ENCODE peak calls at places on chromosomes 16 and 17, in four cellular contexts. D, M, T and V are unnamed samples.
A peak's percentile ranks its signal among the peaks of the same experiment; 100 is the strongest.

GRCh38 chr16:23691483-23692189 is 12.9 kb downstream of the PLK1 start:
- DNase-seq in T (no peak), D (no peak), M (no peak), V (no peak)

GRCh38 chr17:80394629-80395216 is 20.2 kb upstream of the ENDOV start:
- DNase-seq in M (no peak), D (no peak), T (no peak), V (no peak)

GRCh38 chr17:72609501-72609900 is 483.0 kb downstream of the SLC39A11 start:
- DNase-seq in D (no peak), M (no peak), T (no peak), V (peak; percentile 64)

GRCh38 chr17:7839890-7840260 is 5.9 kb downstream of the KDM6B start:
- DNase-seq in T (peak; percentile 28), M (no peak), D (no peak), V (peak; percentile 59)

GRCh38 chr17:19318611-19319010 is 43.9 kb downstream of the B9D1 start:
- DNase-seq in D (no peak), T (no peak), M (no peak), V (no peak)

GRCh38 chr17:82496529-82497434 is 22.8 kb upstream of the FOXK2 start:
- DNase-seq in D (peak; percentile 86), T (no peak), M (peak; percentile 95), V (peak; percentile 96)

GRCh38 chr16:3094289-3095027 is 4.6 kb downstream of the ZSCAN10 start:
- DNase-seq in T (peak; percentile 55), M (peak; percentile 69), D (peak; percentile 62), V (no peak)

GRCh38 chr17:3796110-3796821 is 4.7 kb downstream of the ITGAE start:
- DNase-seq in T (no peak), D (no peak), M (no peak), V (no peak)

GRCh38 chr17:43212641-43213490 is 1.2 kb downstream of the TMEM106A start:
- DNase-seq in D (no peak), T (no peak), M (no peak), V (no peak)

GRCh38 chr17:78524870-78525510 is 52.2 kb downstream of the DNAH17 start:
- DNase-seq in D (no peak), T (no peak), M (no peak), V (no peak)

GRCh38 chr16:85310868-85311585 is 198.8 kb upstream of the CIBAR2 start:
- DNase-seq in D (no peak), T (no peak), M (peak; percentile 63), V (no peak)

GRCh38 chr17:76961869-76962268 is 93.7 kb downstream of the MGAT5B start:
- DNase-seq in M (no peak), T (no peak), D (no peak), V (no peak)

GRCh38 chr17:82384051-82384729 is 12.6 kb downstream of the UTS2R start:
- DNase-seq in D (no peak), M (no peak), T (peak; percentile 29), V (no peak)

GRCh38 chr17:16027708-16028584 is 28.3 kb downstream of the TTC19 start:
- DNase-seq in M (peak; percentile 43), D (no peak), T (peak; percentile 48), V (peak; percentile 92)

GRCh38 chr16:24131294-24131693 is 124.8 kb upstream of the CACNG3 start:
- DNase-seq in T (no peak), M (no peak), D (no peak), V (no peak)

GRCh38 chr16:81693047-81693446 is 86.0 kb upstream of the PLCG2 start:
- DNase-seq in D (no peak), M (no peak), T (no peak), V (no peak)

GRCh38 chr16:67760206-67760605 is 41.1 kb upstream of the GFOD2 start:
- DNase-seq in T (no peak), M (no peak), D (no peak), V (no peak)

GRCh38 chr16:46859719-46860152 is 24.4 kb upstream of the GPT2 start:
- DNase-seq in T (peak; percentile 82), M (peak; percentile 32), D (no peak), V (peak; percentile 84)

GRCh38 chr16:53982631-53983042 is 278.7 kb downstream of the FTO start:
- DNase-seq in T (no peak), D (no peak), M (no peak), V (no peak)

GRCh38 chr17:18987862-18988545 is 16.6 kb downstream of the FAM83G start:
- DNase-seq in M (no peak), D (no peak), T (no peak), V (no peak)

GRCh38 chr16:24151482-24151939 is 104.6 kb upstream of the CACNG3 start:
- DNase-seq in M (no peak), T (no peak), D (no peak), V (no peak)

GRCh38 chr16:87560428-87561199 is 41.7 kb upstream of the JPH3 start:
- DNase-seq in T (no peak), M (peak; percentile 98), D (peak; percentile 93), V (peak; percentile 65)

GRCh38 chr17:65320856-65321255 is 183.7 kb downstream of the RGS9 start:
- DNase-seq in M (no peak), D (no peak), T (no peak), V (no peak)

GRCh38 chr16:71762186-71762585 is 37.7 kb upstream of the PHLPP2 start:
- DNase-seq in M (no peak), D (no peak), T (no peak), V (no peak)

GRCh38 chr17:6305613-6306360 is 129.1 kb downstream of the AIPL1 start:
- DNase-seq in M (no peak), T (no peak), D (no peak), V (no peak)

GRCh38 chr16:427295-427694 is 1.8 kb downstream of the RAB11FIP3 start:
- DNase-seq in M (no peak), D (no peak), T (no peak), V (no peak)

GRCh38 chr16:84532299-84532724 is 27.9 kb upstream of the MEAK7 start:
- DNase-seq in T (peak; percentile 56), D (no peak), M (no peak), V (peak; percentile 85)

GRCh38 chr17:46952115-46952514 is 26.9 kb downstream of the RPRML start:
- DNase-seq in M (no peak), D (no peak), T (no peak), V (no peak)

GRCh38 chr17:46950615-46950996 is 27.6 kb downstream of the GOSR2 start:
- DNase-seq in D (no peak), T (no peak), M (no peak), V (no peak)

GRCh38 chr17:46949291-46950174 is 26.6 kb downstream of the GOSR2 start:
- DNase-seq in D (no peak), M (no peak), T (no peak), V (no peak)

GRCh38 chr17:46951681-46952080 is 27.4 kb downstream of the RPRML start:
- DNase-seq in T (no peak), M (no peak), D (no peak), V (no peak)

GRCh38 chr17:46950997-46951621 is 27.9 kb downstream of the RPRML start:
- DNase-seq in D (no peak), T (no peak), M (no peak), V (no peak)
- TF ChIP-seq NR3C1 in D (no peak), T (no peak), M (no peak), V (no peak)

DNA sequence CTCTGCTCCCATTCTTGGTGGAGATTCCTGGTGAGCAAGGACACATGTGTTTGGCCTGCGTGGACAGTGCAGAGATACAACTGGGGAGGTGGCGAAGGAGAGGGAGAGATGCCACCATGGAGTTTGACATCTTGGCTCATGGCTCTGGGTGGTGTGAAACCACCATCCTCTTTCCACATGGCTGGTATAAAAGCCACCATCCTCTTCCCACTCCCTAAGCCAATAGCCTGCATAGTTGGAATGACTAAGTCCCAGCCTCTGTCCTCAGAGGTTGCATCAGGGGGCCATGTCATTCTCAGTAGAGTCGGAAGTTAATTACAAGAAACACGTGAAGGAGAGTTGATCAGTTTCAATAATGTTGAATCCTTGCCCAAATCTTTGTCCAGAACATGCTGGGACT is 10.0 kb downstream of the RBFOX1 start:
- DNase-seq in M (no peak), D (no peak), T (no peak), V (no peak)
- TF ChIP-seq NR3C1 in M (no peak), D (no peak), T (no peak), V (no peak)

GRCh38 chr16:64440005-64440404 is 681.9 kb downstream of the CDH11 start:
- DNase-seq in D (no peak), T (no peak), M (no peak), V (no peak)

GRCh38 chr16:64445649-64446048 is 676.2 kb downstream of the CDH11 start:
- DNase-seq in T (no peak), M (no peak), D (no peak), V (no peak)

GRCh38 chr16:64437706-64438329 is 684.0 kb downstream of the CDH11 start:
- DNase-seq in M (no peak), D (no peak), T (no peak), V (no peak)

GRCh38 chr16:64445245-64445644 is 676.6 kb downstream of the CDH11 start:
- DNase-seq in M (no peak), T (no peak), D (no peak), V (no peak)

DNA sequence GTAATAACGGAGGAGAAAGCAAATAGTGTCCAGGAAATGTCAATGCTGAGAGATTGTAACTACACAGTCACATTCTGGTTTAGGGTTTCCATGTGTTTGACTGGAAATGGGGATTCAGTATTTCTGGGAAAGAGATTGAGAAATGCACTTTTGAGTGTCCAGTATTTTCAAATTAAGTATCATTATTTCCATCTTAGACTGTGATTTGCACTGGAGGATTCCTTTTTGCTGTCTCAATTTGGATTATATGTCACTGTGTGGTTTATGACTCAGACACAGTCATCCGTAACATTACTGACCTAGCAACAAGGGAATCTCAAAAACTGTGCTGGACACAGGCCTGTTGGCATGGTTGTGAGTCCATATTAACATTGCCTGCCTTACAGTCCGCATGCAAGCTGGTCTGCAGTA is 681.4 kb downstream of the CDH11 start:
- DNase-seq in D (no peak), T (peak; percentile 9), M (no peak), V (no peak)
- TF ChIP-seq NR3C1 in D (no peak), T (no peak), M (no peak), V (no peak)

GRCh38 chr17:52148969-52149351 is 9.6 kb downstream of the CA10 start:
- DNase-seq in T (no peak), M (no peak), D (no peak), V (no peak)
- TF ChIP-seq NR3C1 in T (no peak), M (no peak), D (no peak), V (no peak)